ENCODE peak calls at places on chromosomes 6 and 20, in ten cellular contexts. Y is kidney tubule cell, A is upper lobe of right lung, M is stomach, V is foreskin fibroblast, G is ELR, P is AG10803, L is cerebellum, K is nephron progenitor cell, W is cardiac muscle cell. X is an unnamed sample.

GRCh38 chr6:146543940-146544661 is 468 bp downstream of the RAB32 start:
- DNase-seq in M (peak; percentile 49), L (peak; percentile 14), Y (peak; percentile 62), A (no peak), G (peak; percentile 56), V (peak; percentile 71), K (peak; percentile 34), W (peak; percentile 29), P (peak; percentile 64), X (peak; percentile 35)

GRCh38 chr6:42281570-42281969 is 63.9 kb upstream of the MRPS10 start:
- DNase-seq in G (no peak), P (no peak), M (no peak), L (no peak), Y (no peak), W (no peak), A (no peak), K (no peak), V (no peak), X (no peak)

GRCh38 chr6:144909753-144910280 is 624.7 kb downstream of the UTRN start:
- DNase-seq in G (peak; percentile 44), M (no peak), K (no peak), A (no peak), L (no peak), W (no peak), P (no peak), V (no peak), Y (peak; percentile 51), X (no peak)

GRCh38 chr20:4225778-4226177 is 210.4 kb upstream of the RNF24 start:
- DNase-seq in Y (peak; percentile 94), L (no peak), M (no peak), V (peak; percentile 97), A (no peak), P (peak; percentile 99), W (no peak), K (no peak), G (peak; percentile 93), X (peak; percentile 100)

GRCh38 chr20:51402201-51402600 is 140.3 kb downstream of the NFATC2 start:
- DNase-seq in G (peak; percentile 46), V (no peak), M (no peak), P (peak; percentile 20), Y (peak; percentile 21), W (no peak), A (peak; percentile 32), L (no peak), K (no peak), X (peak; percentile 47)

GRCh38 chr20:19252670-19253120 is 40.3 kb downstream of the SLC24A3 start:
- DNase-seq in V (peak; percentile 90), M (no peak), L (no peak), P (peak; percentile 84), W (no peak), Y (no peak), A (peak; percentile 72), K (no peak), G (peak; percentile 68), X (no peak)

GRCh38 chr6:134391221-134391620 is 73.3 kb upstream of the SGK1 start:
- DNase-seq in G (no peak), P (no peak), M (no peak), A (no peak), L (peak; percentile 22), W (no peak), Y (no peak), K (no peak), V (peak; percentile 14), X (no peak)

GRCh38 chr20:14568225-14568624 is 230.8 kb upstream of the FLRT3 start:
- DNase-seq in G (no peak), M (no peak), P (peak; percentile 60), W (no peak), A (no peak), Y (no peak), V (peak; percentile 40), L (no peak), K (no peak), X (no peak)

GRCh38 chr6:26593278-26594127 is 3.2 kb upstream of the ABT1 start:
- DNase-seq in K (no peak), G (no peak), A (no peak), V (no peak), L (no peak), P (no peak), Y (no peak), W (no peak), M (no peak), X (no peak)

GRCh38 chr6:46090115-46091079 is 39.4 kb upstream of the ENPP4 start:
- DNase-seq in G (peak; percentile 64), M (peak; percentile 66), V (peak; percentile 70), A (peak; percentile 70), Y (peak; percentile 63), L (peak; percentile 67), P (peak; percentile 42), W (peak; percentile 74), K (peak; percentile 61), X (peak; percentile 36)

GRCh38 chr6:26613201-26613600 is 16.4 kb downstream of the ABT1 start:
- DNase-seq in G (no peak), K (peak; percentile 12), M (no peak), Y (no peak), V (no peak), A (no peak), P (no peak), W (no peak), L (no peak), X (no peak)

GRCh38 chr6:47094351-47094925 is 52.3 kb upstream of the ADGRF1 start:
- DNase-seq in G (peak; percentile 70), Y (peak; percentile 82), A (no peak), P (no peak), V (no peak), K (no peak), W (no peak), M (peak; percentile 55), L (no peak), X (no peak)

GRCh38 chr6:153085239-153085638 is 45.8 kb downstream of the RGS17 start:
- DNase-seq in K (no peak), M (no peak), L (no peak), G (no peak), A (no peak), W (no peak), P (no peak), V (peak; percentile 25), Y (no peak), X (no peak)

GRCh38 chr20:61690150-61690549 is 375.5 kb downstream of the TAF4 start:
- DNase-seq in W (no peak), V (no peak), G (no peak), P (no peak), L (no peak), A (no peak), K (no peak), M (no peak), Y (no peak), X (no peak)

GRCh38 chr20:62361799-62362589 is 5.1 kb downstream of the LAMA5 start:
- DNase-seq in W (peak; percentile 43), M (no peak), A (peak; percentile 90), Y (peak; percentile 92), V (no peak), P (no peak), K (no peak), L (no peak), G (no peak), X (peak; percentile 75)

GRCh38 chr20:38219006-38219950 is 41.3 kb downstream of the KIAA1755 start:
- DNase-seq in K (no peak), A (peak; percentile 63), P (no peak), V (no peak), G (no peak), Y (no peak), W (no peak), L (no peak), M (no peak), X (no peak)

GRCh38 chr6:84426002-84426705 is 198.7 kb upstream of the CEP162 start:
- DNase-seq in W (no peak), P (no peak), Y (no peak), K (no peak), G (no peak), M (no peak), V (peak; percentile 59), L (no peak), A (no peak), X (no peak)

GRCh38 chr20:37463726-37464125 is 57.3 kb upstream of the NNAT start:
- DNase-seq in G (no peak), V (no peak), L (no peak), W (no peak), A (no peak), K (no peak), P (no peak), Y (no peak), M (no peak), X (no peak)

GRCh38 chr6:50264995-50265571 is 215.4 kb upstream of the DEFB112 start:
- DNase-seq in V (peak; percentile 3), P (no peak), A (no peak), Y (peak; percentile 14), L (no peak), W (peak; percentile 49), M (no peak), K (no peak), G (peak; percentile 0), X (peak; percentile 27)

GRCh38 chr20:58201616-58202015 is 26.8 kb downstream of the ANKRD60 start:
- DNase-seq in A (no peak), Y (no peak), V (no peak), G (no peak), K (no peak), L (no peak), P (no peak), M (no peak), W (no peak), X (no peak)

GRCh38 chr6:6736753-6737654 is 148.5 kb downstream of the LY86 start:
- DNase-seq in G (peak; percentile 66), A (peak; percentile 76), P (peak; percentile 91), W (no peak), K (peak; percentile 74), M (peak; percentile 67), L (no peak), V (peak; percentile 92), Y (peak; percentile 20), X (no peak)

GRCh38 chr6:136761227-136761922 is 30.9 kb downstream of the MAP3K5 start:
- DNase-seq in W (peak; percentile 27), V (peak; percentile 63), G (no peak), A (no peak), L (peak; percentile 85), Y (no peak), K (no peak), M (no peak), P (no peak), X (no peak)

GRCh38 chr20:32458061-32458836 is 100.1 kb downstream of the ASXL1 start:
- DNase-seq in G (no peak), M (no peak), P (no peak), L (peak; percentile 54), K (peak; percentile 27), A (no peak), V (no peak), Y (no peak), W (no peak), X (no peak)

GRCh38 chr6:168778201-168778600 is 337.2 kb downstream of the SMOC2 start:
- DNase-seq in V (no peak), L (no peak), P (no peak), G (no peak), A (no peak), W (no peak), M (no peak), Y (no peak), K (no peak), X (no peak)

GRCh38 chr6:98839788-98840361 is 5.5 kb downstream of the POU3F2 start:
- DNase-seq in P (peak; percentile 16), A (no peak), V (peak; percentile 41), K (no peak), G (peak; percentile 39), Y (peak; percentile 22), W (peak; percentile 43), M (no peak), L (no peak), X (peak; percentile 33)

GRCh38 chr6:3594196-3594595 is 137.3 kb upstream of the SLC22A23 start:
- DNase-seq in M (no peak), A (no peak), V (peak; percentile 24), P (no peak), W (no peak), L (no peak), Y (no peak), K (no peak), G (no peak), X (no peak)

GRCh38 chr6:168376120-168376519 is 56.5 kb upstream of the DACT2 start:
- DNase-seq in P (no peak), W (no peak), M (no peak), G (no peak), K (no peak), V (no peak), A (no peak), L (no peak), Y (no peak), X (no peak)

GRCh38 chr6:94074764-94075163 is 655.4 kb upstream of the EPHA7 start:
- DNase-seq in A (no peak), P (no peak), G (no peak), K (no peak), L (no peak), W (no peak), V (no peak), Y (no peak), M (no peak), X (no peak)

X was measured in A172.